ENCODE peak calls at places on chromosome 22, in six cellular contexts. One of them, this sample, is unnamed.
A peak's percentile ranks its signal among the peaks of the same experiment; 100 is the strongest.

GRCh38 chr22:45529966-45530575 is 27.4 kb downstream of the FBLN1 start:
- DNase-seq in effector memory CD4-positive, alpha-beta T cell: no peak
- DNase-seq in neural progenitor cell: no peak
- DNase-seq in right cardiac atrium: no peak
- DNase-seq in HCT116: no peak
- DNase-seq in endothelial cell of umbilical vein: no peak
- DNase-seq in this sample: no peak

GRCh38 chr22:43835166-43835565 is 23.1 kb upstream of the EFCAB6 start:
- DNase-seq in effector memory CD4-positive, alpha-beta T cell: no peak
- DNase-seq in neural progenitor cell: no peak
- DNase-seq in right cardiac atrium: peak; percentile 3
- DNase-seq in HCT116: no peak
- DNase-seq in endothelial cell of umbilical vein: no peak
- DNase-seq in this sample: no peak

GRCh38 chr22:27588273-27588672 is 213.3 kb downstream of the MN1 start:
- DNase-seq in effector memory CD4-positive, alpha-beta T cell: no peak
- DNase-seq in neural progenitor cell: no peak
- DNase-seq in right cardiac atrium: no peak
- DNase-seq in HCT116: no peak
- DNase-seq in endothelial cell of umbilical vein: no peak
- DNase-seq in this sample: no peak

GRCh38 chr22:23256986-23257888 is 76.9 kb downstream of the BCR start:
- DNase-seq in effector memory CD4-positive, alpha-beta T cell: no peak
- DNase-seq in neural progenitor cell: no peak
- DNase-seq in right cardiac atrium: peak; percentile 85
- DNase-seq in HCT116: no peak
- DNase-seq in endothelial cell of umbilical vein: no peak
- DNase-seq in this sample: no peak

GRCh38 chr22:39220897-39221850 is 23.6 kb downstream of the PDGFB start:
- DNase-seq in effector memory CD4-positive, alpha-beta T cell: no peak
- DNase-seq in neural progenitor cell: no peak
- DNase-seq in right cardiac atrium: no peak
- DNase-seq in HCT116: no peak
- DNase-seq in endothelial cell of umbilical vein: no peak
- DNase-seq in this sample: no peak

GRCh38 chr22:39089928-39090327 is 7.1 kb upstream of the APOBEC3H start:
- DNase-seq in effector memory CD4-positive, alpha-beta T cell: no peak
- DNase-seq in neural progenitor cell: no peak
- DNase-seq in right cardiac atrium: no peak
- DNase-seq in HCT116: no peak
- DNase-seq in endothelial cell of umbilical vein: no peak
- DNase-seq in this sample: no peak

GRCh38 chr22:26923498-26923897 is 266.1 kb downstream of the MIAT start:
- DNase-seq in effector memory CD4-positive, alpha-beta T cell: no peak
- DNase-seq in neural progenitor cell: no peak
- DNase-seq in right cardiac atrium: no peak
- DNase-seq in HCT116: no peak
- DNase-seq in endothelial cell of umbilical vein: no peak
- DNase-seq in this sample: no peak

GRCh38 chr22:20526628-20527355 is 19.4 kb downstream of the MED15 start:
- DNase-seq in effector memory CD4-positive, alpha-beta T cell: no peak
- DNase-seq in neural progenitor cell: no peak
- DNase-seq in right cardiac atrium: no peak
- DNase-seq in HCT116: no peak
- DNase-seq in endothelial cell of umbilical vein: peak; percentile 55
- DNase-seq in this sample: no peak

GRCh38 chr22:23608583-23608982 is 23.5 kb downstream of the DRICH1 start:
- DNase-seq in effector memory CD4-positive, alpha-beta T cell: no peak
- DNase-seq in neural progenitor cell: peak; percentile 88
- DNase-seq in right cardiac atrium: no peak
- DNase-seq in HCT116: no peak
- DNase-seq in endothelial cell of umbilical vein: no peak
- DNase-seq in this sample: no peak

GRCh38 chr22:46030241-46030880 is 53.4 kb upstream of the WNT7B start:
- DNase-seq in effector memory CD4-positive, alpha-beta T cell: no peak
- DNase-seq in neural progenitor cell: no peak
- DNase-seq in right cardiac atrium: no peak
- DNase-seq in HCT116: no peak
- DNase-seq in endothelial cell of umbilical vein: no peak
- DNase-seq in this sample: no peak

GRCh38 chr22:21718492-21718891 is 17.1 kb downstream of the YPEL1 start:
- DNase-seq in effector memory CD4-positive, alpha-beta T cell: no peak
- DNase-seq in neural progenitor cell: no peak
- DNase-seq in right cardiac atrium: no peak
- DNase-seq in HCT116: no peak
- DNase-seq in endothelial cell of umbilical vein: no peak
- DNase-seq in this sample: no peak

GRCh38 chr22:25745341-25746011 is 3.5 kb downstream of the MYO18B start:
- DNase-seq in effector memory CD4-positive, alpha-beta T cell: no peak
- DNase-seq in neural progenitor cell: no peak
- DNase-seq in right cardiac atrium: no peak
- DNase-seq in HCT116: no peak
- DNase-seq in endothelial cell of umbilical vein: no peak
- DNase-seq in this sample: no peak

GRCh38 chr22:44531487-44531886 is 33.5 kb upstream of the RTL6 start:
- DNase-seq in effector memory CD4-positive, alpha-beta T cell: no peak
- DNase-seq in neural progenitor cell: no peak
- DNase-seq in right cardiac atrium: peak; percentile 30
- DNase-seq in HCT116: no peak
- DNase-seq in endothelial cell of umbilical vein: no peak
- DNase-seq in this sample: no peak

GRCh38 chr22:49600452-49600847 is 227.2 kb downstream of the BRD1 start:
- DNase-seq in effector memory CD4-positive, alpha-beta T cell: no peak
- DNase-seq in neural progenitor cell: no peak
- DNase-seq in right cardiac atrium: no peak
- DNase-seq in HCT116: no peak
- DNase-seq in endothelial cell of umbilical vein: no peak
- DNase-seq in this sample: no peak

GRCh38 chr22:17912942-17913704 is 111.2 kb downstream of the MICAL3 start:
- DNase-seq in effector memory CD4-positive, alpha-beta T cell: no peak
- DNase-seq in neural progenitor cell: no peak
- DNase-seq in right cardiac atrium: no peak
- DNase-seq in HCT116: no peak
- DNase-seq in endothelial cell of umbilical vein: no peak
- DNase-seq in this sample: no peak
- H3K27ac ChIP-seq in effector memory CD4-positive, alpha-beta T cell: no peak overlapping the region
- H3K27ac ChIP-seq in neural progenitor cell: no peak overlapping the region
- H3K27ac ChIP-seq in right cardiac atrium: peak overlapping the region; percentile 96
- H3K27ac ChIP-seq in HCT116: no peak overlapping the region
- H3K27ac ChIP-seq in endothelial cell of umbilical vein: no peak overlapping the region
- H3K27ac ChIP-seq in this sample: no peak overlapping the region

GRCh38 chr22:48589901-48590300 is 1237.8 kb downstream of the BRD1 start:
- DNase-seq in effector memory CD4-positive, alpha-beta T cell: no peak
- DNase-seq in neural progenitor cell: no peak
- DNase-seq in right cardiac atrium: no peak
- DNase-seq in HCT116: no peak
- DNase-seq in endothelial cell of umbilical vein: no peak
- DNase-seq in this sample: no peak
- H3K4me1 ChIP-seq in effector memory CD4-positive, alpha-beta T cell: no peaks in the 10 kb centered on the region
- H3K4me1 ChIP-seq in neural progenitor cell: no peaks in the 10 kb centered on the region
- H3K4me1 ChIP-seq in right cardiac atrium: no peaks in the 10 kb centered on the region
- H3K4me1 ChIP-seq in HCT116: no peaks in the 10 kb centered on the region
- H3K4me1 ChIP-seq in endothelial cell of umbilical vein: no peaks in the 10 kb centered on the region
- H3K4me1 ChIP-seq in this sample: no peaks in the 10 kb centered on the region

DNA sequence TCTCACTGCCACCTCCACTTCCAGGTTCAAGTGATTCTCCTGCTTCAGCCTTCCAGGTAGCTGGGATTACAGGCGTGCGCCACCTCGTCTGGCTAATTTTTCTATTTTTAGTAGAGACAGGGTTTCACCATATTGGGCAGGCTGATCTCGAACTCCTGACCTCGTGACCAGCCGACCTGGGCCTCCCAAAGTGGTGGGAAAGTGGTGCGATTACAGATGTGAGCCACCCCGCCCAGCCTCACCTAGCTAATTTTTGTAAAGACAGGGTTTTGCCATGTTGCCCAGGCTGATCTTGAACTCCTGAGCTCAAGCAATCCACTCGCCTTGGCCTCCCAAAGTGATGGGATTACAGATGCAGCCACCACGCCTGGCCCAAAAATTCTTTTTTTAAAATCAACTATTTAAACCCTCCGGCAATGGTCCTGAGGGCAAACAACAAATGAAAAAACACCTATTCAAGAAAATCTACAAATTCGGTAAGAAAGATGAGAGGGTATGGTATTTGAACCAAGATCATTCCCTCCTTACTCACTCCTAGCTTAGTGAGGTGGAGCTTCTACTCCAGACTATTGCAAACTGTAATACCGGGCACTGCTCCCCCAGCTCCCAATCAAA is 1.9 kb downstream of the NF2 start:
- DNase-seq in effector memory CD4-positive, alpha-beta T cell: no peak
- DNase-seq in neural progenitor cell: no peak
- DNase-seq in right cardiac atrium: no peak
- DNase-seq in HCT116: no peak
- DNase-seq in endothelial cell of umbilical vein: no peak
- DNase-seq in this sample: no peak
- H3K4me3 ChIP-seq in effector memory CD4-positive, alpha-beta T cell: peak overlapping the region; percentile 98
- H3K4me3 ChIP-seq in neural progenitor cell: no peak overlapping the region
- H3K4me3 ChIP-seq in right cardiac atrium: no peak overlapping the region
- H3K4me3 ChIP-seq in HCT116: peak overlapping the region; percentile 92
- H3K4me3 ChIP-seq in endothelial cell of umbilical vein: no peak overlapping the region
- H3K4me3 ChIP-seq in this sample: peak overlapping the region; percentile 98

GRCh38 chr22:30287626-30288413 is 1.5 kb downstream of the CASTOR1 start:
- DNase-seq in effector memory CD4-positive, alpha-beta T cell: peak; percentile 78
- DNase-seq in neural progenitor cell: peak; percentile 95
- DNase-seq in right cardiac atrium: peak; percentile 90
- DNase-seq in HCT116: peak; percentile 89
- DNase-seq in endothelial cell of umbilical vein: peak; percentile 94
- DNase-seq in this sample: peak; percentile 93
- H3K27ac ChIP-seq in effector memory CD4-positive, alpha-beta T cell: peak overlapping the region; percentile 44
- H3K27ac ChIP-seq in neural progenitor cell: no peak overlapping the region
- H3K27ac ChIP-seq in right cardiac atrium: peak overlapping the region; percentile 81
- H3K27ac ChIP-seq in HCT116: peak overlapping the region; percentile 53
- H3K27ac ChIP-seq in endothelial cell of umbilical vein: no peak overlapping the region
- H3K27ac ChIP-seq in this sample: peak overlapping the region; percentile 76

DNA sequence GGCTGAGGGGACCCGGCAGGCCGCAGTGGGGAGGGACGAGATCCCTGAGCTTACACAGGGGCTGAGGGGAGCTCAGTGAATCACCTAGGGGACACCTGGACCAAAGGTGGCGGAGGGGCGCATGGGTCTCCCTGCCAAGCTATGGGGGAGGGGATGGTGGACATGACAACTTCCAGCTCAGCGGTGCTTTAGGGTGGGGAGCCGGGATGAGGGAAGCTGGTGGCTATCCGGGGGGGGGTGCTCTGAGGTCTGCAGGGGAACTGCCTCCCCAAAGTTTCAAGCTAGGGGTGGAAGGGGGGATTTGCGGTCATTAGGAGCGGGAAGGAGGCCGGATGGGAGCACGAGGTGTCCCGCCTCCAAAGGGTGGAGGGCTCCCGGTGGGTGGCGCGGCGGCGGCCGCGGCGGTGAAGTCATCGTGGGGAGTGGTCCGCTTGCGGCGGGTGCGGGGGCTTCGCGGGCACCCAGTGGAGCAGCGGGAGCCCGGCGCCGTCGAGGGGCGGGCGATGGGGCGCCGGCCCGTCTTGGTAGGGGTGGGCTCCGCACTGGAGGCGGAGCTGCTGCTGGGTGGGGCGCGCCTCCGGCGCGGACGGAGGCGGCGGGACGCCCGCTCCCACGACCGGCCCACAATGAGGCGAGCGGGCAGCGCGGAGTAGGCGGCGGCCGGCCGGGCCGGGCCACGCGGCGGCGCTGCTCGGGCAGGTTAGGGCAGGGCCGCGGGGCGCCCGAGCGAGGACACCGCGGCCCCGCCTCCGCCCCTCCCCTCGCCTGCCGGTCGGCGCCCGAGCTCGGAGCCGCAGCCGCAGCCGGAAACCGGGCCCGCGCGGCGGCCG is at the start of gene MICALL1:
- DNase-seq in effector memory CD4-positive, alpha-beta T cell: peak; percentile 53
- DNase-seq in neural progenitor cell: peak; percentile 93
- DNase-seq in right cardiac atrium: peak; percentile 74
- DNase-seq in HCT116: no peak
- DNase-seq in endothelial cell of umbilical vein: peak; percentile 69
- DNase-seq in this sample: peak; percentile 59
- H3K4me1 ChIP-seq in effector memory CD4-positive, alpha-beta T cell: peaks cover 15% of the 10 kb centered on the region
- H3K4me1 ChIP-seq in neural progenitor cell: peaks cover 24% of the 10 kb centered on the region
- H3K4me1 ChIP-seq in right cardiac atrium: peaks cover 6% of the 10 kb centered on the region
- H3K4me1 ChIP-seq in HCT116: peaks cover 32% of the 10 kb centered on the region
- H3K4me1 ChIP-seq in endothelial cell of umbilical vein: peaks cover 20% of the 10 kb centered on the region
- H3K4me1 ChIP-seq in this sample: peaks cover 19% of the 10 kb centered on the region

GRCh38 chr22:36466258-36466657 is 15.2 kb downstream of the TXN2 start:
- DNase-seq in effector memory CD4-positive, alpha-beta T cell: no peak
- DNase-seq in neural progenitor cell: no peak
- DNase-seq in right cardiac atrium: no peak
- DNase-seq in HCT116: no peak
- DNase-seq in endothelial cell of umbilical vein: no peak
- DNase-seq in this sample: no peak
- H3K4me3 ChIP-seq in effector memory CD4-positive, alpha-beta T cell: no peak overlapping the region
- H3K4me3 ChIP-seq in neural progenitor cell: no peak overlapping the region
- H3K4me3 ChIP-seq in right cardiac atrium: no peak overlapping the region
- H3K4me3 ChIP-seq in HCT116: no peak overlapping the region
- H3K4me3 ChIP-seq in endothelial cell of umbilical vein: no peak overlapping the region
- H3K4me3 ChIP-seq in this sample: no peak overlapping the region

DNA sequence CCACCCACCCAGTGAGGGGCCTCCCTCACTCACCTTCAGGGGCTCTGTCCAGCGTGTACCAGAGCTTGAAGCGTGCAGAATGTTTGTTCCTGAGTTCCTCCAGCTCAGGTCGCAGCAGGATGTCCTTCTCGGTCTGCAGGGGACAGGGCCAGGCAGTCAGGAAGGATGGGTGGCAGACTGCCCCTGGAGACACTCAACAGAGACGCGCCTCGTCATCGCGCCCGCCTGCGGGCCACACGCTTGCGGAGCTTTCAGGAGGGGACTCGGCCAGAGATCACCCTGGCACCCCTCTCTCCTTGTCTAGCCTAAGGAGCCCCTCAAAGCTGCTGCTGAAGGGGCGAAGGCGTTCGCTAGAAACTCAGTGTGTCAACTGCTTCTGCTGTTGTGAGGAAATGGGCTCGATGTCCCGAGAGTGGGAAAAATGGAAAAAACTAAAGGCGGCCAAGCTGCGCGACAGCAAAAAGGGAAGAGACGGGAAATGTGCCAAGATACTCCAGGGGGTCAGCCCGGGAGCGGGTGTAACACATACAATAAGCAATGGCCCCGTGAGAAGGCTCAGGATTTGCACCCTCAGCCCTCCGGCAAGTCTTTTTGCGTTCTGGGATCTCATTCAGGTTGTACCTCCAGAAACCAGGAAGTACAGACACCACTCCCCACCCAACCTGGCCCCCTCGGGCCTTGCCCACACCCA is 9.2 kb upstream of the POLDIP3 start:
- DNase-seq in effector memory CD4-positive, alpha-beta T cell: no peak
- DNase-seq in neural progenitor cell: no peak
- DNase-seq in right cardiac atrium: no peak
- DNase-seq in HCT116: no peak
- DNase-seq in endothelial cell of umbilical vein: no peak
- DNase-seq in this sample: no peak
- H3K27ac ChIP-seq in effector memory CD4-positive, alpha-beta T cell: no peak overlapping the region
- H3K27ac ChIP-seq in neural progenitor cell: no peak overlapping the region
- H3K27ac ChIP-seq in right cardiac atrium: peak overlapping the region; percentile 9
- H3K27ac ChIP-seq in HCT116: no peak overlapping the region
- H3K27ac ChIP-seq in endothelial cell of umbilical vein: no peak overlapping the region
- H3K27ac ChIP-seq in this sample: no peak overlapping the region

GRCh38 chr22:47120399-47120798 is 357.9 kb downstream of the TBC1D22A start:
- DNase-seq in effector memory CD4-positive, alpha-beta T cell: no peak
- DNase-seq in neural progenitor cell: no peak
- DNase-seq in right cardiac atrium: no peak
- DNase-seq in HCT116: no peak
- DNase-seq in endothelial cell of umbilical vein: no peak
- DNase-seq in this sample: no peak
- H3K4me1 ChIP-seq in effector memory CD4-positive, alpha-beta T cell: no peaks in the 10 kb centered on the region
- H3K4me1 ChIP-seq in neural progenitor cell: peaks cover 6% of the 10 kb centered on the region
- H3K4me1 ChIP-seq in right cardiac atrium: no peaks in the 10 kb centered on the region
- H3K4me1 ChIP-seq in HCT116: peaks cover 5% of the 10 kb centered on the region
- H3K4me1 ChIP-seq in endothelial cell of umbilical vein: no peaks in the 10 kb centered on the region
- H3K4me1 ChIP-seq in this sample: no peaks in the 10 kb centered on the region